ENCODE peak calls at places on chromosomes 16 and 17, in seven cellular contexts. X is H9, I is neuronal stem cell, Y is IMR-90, F is hepatocyte, N is SK-N-SH, S is HCT116. A is an unnamed sample.

GRCh38 chr17:2192367-2193028 is 111.1 kb downstream of the SMG6 start:
- DNase-seq in S (peak), X (no peak), Y (peak), N (peak), I (no peak), F (no peak), A (no peak)

GRCh38 chr17:4898927-4899326 is 409 bp upstream of the C17orf107 start:
- DNase-seq in S (no peak), Y (no peak), F (no peak), I (no peak), N (no peak), X (no peak), A (no peak)

GRCh38 chr16:2091722-2092620 is 43.7 kb downstream of the PKD1 start:
- DNase-seq in N (peak), Y (no peak), F (peak), S (no peak), X (peak), I (no peak), A (peak)

GRCh38 chr16:70712942-70713341 is 27.1 kb upstream of the MTSS2 start:
- DNase-seq in I (no peak), F (no peak), X (no peak), Y (no peak), S (no peak), N (no peak), A (no peak)

GRCh38 chr16:31265329-31266245 is 5.8 kb downstream of the ITGAM start:
- DNase-seq in N (no peak), F (peak), Y (peak), I (no peak), S (no peak), X (peak), A (no peak)

GRCh38 chr17:29066603-29067002 is 23.7 kb downstream of the PIPOX start:
- DNase-seq in Y (no peak), X (no peak), N (no peak), I (no peak), F (no peak), S (no peak), A (no peak)

GRCh38 chr17:50210249-50211225 is 9.1 kb upstream of the COL1A1 start:
- DNase-seq in X (peak), Y (peak), F (peak), N (peak), S (no peak), I (no peak), A (peak)

GRCh38 chr16:29804020-29804419 is 2.3 kb upstream of the MAZ start:
- DNase-seq in X (no peak), F (no peak), Y (no peak), N (no peak), S (no peak), I (no peak), A (peak)

GRCh38 chr16:844638-845348 is 44.3 kb upstream of the GNG13 start:
- DNase-seq in N (no peak), S (no peak), F (no peak), X (no peak), I (no peak), Y (no peak), A (no peak)

GRCh38 chr16:55832425-55832787 is 490 bp downstream of the CES1 start:
- DNase-seq in N (no peak), S (no peak), X (no peak), Y (no peak), I (no peak), F (no peak), A (no peak)

GRCh38 chr16:14344292-14344691 is 273.2 kb downstream of the MRTFB start:
- DNase-seq in I (no peak), S (no peak), F (no peak), N (no peak), Y (peak), X (peak), A (no peak)

GRCh38 chr16:31111881-31112466 is 3.8 kb downstream of the BCKDK start:
- DNase-seq in S (no peak), N (no peak), I (no peak), X (no peak), F (peak), Y (no peak), A (no peak)

GRCh38 chr16:67415872-67416793 is at the start of gene ZDHHC1:
- DNase-seq in F (peak), I (peak), S (no peak), Y (peak), X (peak), N (peak), A (peak)

GRCh38 chr17:82127704-82128103 is 29.7 kb upstream of the FASN start:
- DNase-seq in I (no peak), S (no peak), N (peak), F (no peak), Y (no peak), X (no peak), A (no peak)

GRCh38 chr16:75250809-75251279 is 580 bp downstream of the BCAR1 start:
- DNase-seq in S (no peak), Y (no peak), I (no peak), X (no peak), F (peak), N (peak), A (peak)

GRCh38 chr17:5049314-5049819 is 14.1 kb upstream of the SLC52A1 start:
- DNase-seq in Y (no peak), X (no peak), N (no peak), F (no peak), S (no peak), I (no peak), A (no peak)

GRCh38 chr17:42023524-42024349 is 3.8 kb downstream of the NKIRAS2 start:
- DNase-seq in Y (no peak), F (no peak), N (no peak), X (no peak), I (no peak), S (no peak), A (no peak)

GRCh38 chr16:69930117-69930776 is 20.9 kb upstream of the CLEC18A start:
- DNase-seq in I (peak), Y (peak), X (peak), S (peak), N (peak), F (peak), A (peak)

GRCh38 chr16:12793120-12793889 is 10.4 kb downstream of the CPPED1 start:
- DNase-seq in I (no peak), N (no peak), Y (no peak), S (no peak), X (peak), F (no peak), A (peak)

GRCh38 chr17:9274119-9274445 is 252.8 kb downstream of the NTN1 start:
- DNase-seq in S (no peak), F (no peak), Y (no peak), N (no peak), X (no peak), I (no peak), A (no peak)

GRCh38 chr17:10087333-10087732 is 111.1 kb downstream of the GAS7 start:
- DNase-seq in Y (no peak), I (no peak), X (no peak), F (no peak), S (no peak), N (no peak), A (no peak)

GRCh38 chr16:69942627-69943170 is 8.4 kb upstream of the CLEC18A start:
- DNase-seq in X (no peak), N (no peak), Y (no peak), I (no peak), S (no peak), F (no peak), A (no peak)

GRCh38 chr16:1152651-1153259 is at the start of gene CACNA1H:
- DNase-seq in X (peak), Y (no peak), I (peak), N (peak), S (no peak), F (peak), A (peak)

GRCh38 chr17:73613947-73614655 is 30.1 kb downstream of the SDK2 start:
- DNase-seq in S (no peak), I (peak), X (peak), N (peak), Y (no peak), F (no peak), A (peak)

GRCh38 chr17:27984816-27985215 is 57.7 kb upstream of the NLK start:
- DNase-seq in X (no peak), S (no peak), F (no peak), I (no peak), N (no peak), Y (no peak), A (no peak)

GRCh38 chr17:59105852-59106462 is 723 bp downstream of the TRIM37 start:
- DNase-seq in Y (peak), F (peak), X (no peak), S (no peak), I (no peak), N (peak), A (no peak)

GRCh38 chr16:52912565-52913173 is 140.0 kb downstream of the CHD9NB start:
- DNase-seq in Y (peak), I (peak), S (peak), F (peak), X (peak), N (peak), A (peak)

GRCh38 chr17:17391575-17392370 is 85.0 kb upstream of the MED9 start:
- DNase-seq in X (no peak), F (no peak), S (no peak), I (no peak), Y (no peak), N (no peak), A (no peak)

GRCh38 chr16:11632455-11632921 is 35.8 kb upstream of the SNN start:
- DNase-seq in F (peak), Y (peak), N (no peak), I (peak), S (no peak), X (no peak), A (peak)

GRCh38 chr17:18318771-18319450 is 3.8 kb downstream of the SMCR8 start:
- DNase-seq in S (no peak), F (no peak), Y (no peak), X (no peak), N (no peak), I (no peak), A (no peak)

GRCh38 chr16:3744018-3744417 is 26.7 kb upstream of the TRAP1 start:
- DNase-seq in N (no peak), Y (no peak), S (no peak), F (no peak), X (peak), I (no peak), A (no peak)

GRCh38 chr17:31595666-31596381 is 204.3 kb downstream of the RAB11FIP4 start:
- DNase-seq in N (no peak), I (no peak), S (no peak), Y (no peak), X (no peak), F (peak), A (no peak)

GRCh38 chr16:88348377-88349152 is 34.2 kb upstream of the ZNF469 start:
- DNase-seq in X (no peak), N (peak), Y (no peak), I (no peak), F (no peak), S (no peak), A (no peak)

DNA sequence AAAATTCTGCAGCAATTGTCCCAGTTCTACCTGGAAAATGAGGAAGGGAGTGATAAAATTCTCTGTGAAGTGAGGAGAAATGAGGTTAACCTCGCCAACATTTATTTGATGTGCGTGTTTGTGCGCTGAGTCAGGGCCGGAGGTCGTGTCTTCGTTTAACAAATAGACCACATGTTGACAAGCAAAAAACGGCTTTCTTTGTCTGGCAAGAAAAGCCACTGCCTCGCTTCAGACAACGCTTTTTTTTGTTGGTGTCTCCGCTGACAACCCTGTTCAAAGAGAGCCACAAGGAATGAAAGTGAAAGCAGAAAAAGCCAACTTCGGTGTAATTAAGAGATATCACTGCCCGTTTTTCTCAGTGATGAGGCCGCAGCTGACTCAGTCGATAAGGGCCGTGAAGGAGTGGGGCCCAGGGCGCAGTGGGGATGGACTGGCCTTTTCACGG is 510.6 kb downstream of the CDH13 start:
- DNase-seq in F (peak), N (no peak), X (no peak), Y (peak), I (peak), S (no peak), A (peak)
- H3K27ac ChIP-seq in F (peak), N (no peak), X (no peak), Y (peak), I (no peak), S (no peak), A (no peak)

GRCh38 chr17:36971508-36971907 is 22.8 kb downstream of the AATF start:
- DNase-seq in F (no peak), N (no peak), Y (no peak), I (no peak), X (no peak), S (no peak), A (no peak)

GRCh38 chr17:36977066-36977465 is 28.3 kb downstream of the AATF start:
- DNase-seq in X (no peak), N (no peak), F (no peak), S (no peak), Y (no peak), I (no peak), A (no peak)

GRCh38 chr17:36975922-36976515 is 27.3 kb downstream of the AATF start:
- DNase-seq in F (no peak), I (no peak), X (no peak), N (no peak), S (no peak), Y (no peak), A (no peak)

GRCh38 chr17:36972905-36973304 is 24.2 kb downstream of the AATF start:
- DNase-seq in F (no peak), N (no peak), Y (no peak), X (no peak), I (no peak), S (no peak), A (no peak)

GRCh38 chr17:36972186-36972686 is 23.5 kb downstream of the AATF start:
- DNase-seq in Y (no peak), N (no peak), F (no peak), X (no peak), S (no peak), I (no peak), A (no peak)
- H3K4me2 ChIP-seq in Y (no peak), N (no peak), F (no peak), X (no peak), S (no peak), I (no peak), A (peak)

GRCh38 chr16:58043571-58044155 is 18.1 kb downstream of the MMP15 start:
- DNase-seq in F (no peak), N (peak), Y (no peak), I (no peak), X (no peak), S (no peak), A (no peak)
- H3K27ac ChIP-seq in F (no peak), N (no peak), Y (no peak), I (no peak), X (no peak), S (no peak), A (no peak)

GRCh38 chr17:3804503-3804931 is 3.5 kb upstream of the ITGAE start:
- DNase-seq in F (peak), Y (peak), X (no peak), S (no peak), N (no peak), I (no peak), A (no peak)
- H3K4me2 ChIP-seq in F (no peak), Y (no peak), X (no peak), S (no peak), N (no peak), I (no peak), A (no peak)

A was measured in neural progenitor cell.